ENCODE peak calls at places on chromosomes 2 and 18, in six cellular contexts. One of them, this sample, is unnamed.

GRCh38 chr2:190250421-190250820 is 69.2 kb downstream of the HIBCH start:
- DNase-seq in HepG2: no peak
- DNase-seq in K562: no peak
- DNase-seq in HCT116: no peak
- DNase-seq in H1: no peak
- DNase-seq in GM12878: no peak
- DNase-seq in this sample: no peak

GRCh38 chr2:179837408-179837807 is 24.0 kb downstream of the ZNF385B start:
- DNase-seq in HepG2: peak
- DNase-seq in K562: peak
- DNase-seq in HCT116: no peak
- DNase-seq in H1: no peak
- DNase-seq in GM12878: no peak
- DNase-seq in this sample: no peak

GRCh38 chr18:30088238-30088637 is 954.3 kb downstream of the DSC3 start:
- DNase-seq in HepG2: no peak
- DNase-seq in K562: no peak
- DNase-seq in HCT116: no peak
- DNase-seq in H1: no peak
- DNase-seq in GM12878: no peak
- DNase-seq in this sample: no peak

GRCh38 chr2:17877811-17878221 is 651 bp upstream of the KCNS3 start:
- DNase-seq in HepG2: no peak
- DNase-seq in K562: peak
- DNase-seq in HCT116: no peak
- DNase-seq in H1: no peak
- DNase-seq in GM12878: no peak
- DNase-seq in this sample: peak

GRCh38 chr18:30132959-30133358 is 909.6 kb downstream of the DSC3 start:
- DNase-seq in HepG2: no peak
- DNase-seq in K562: no peak
- DNase-seq in HCT116: no peak
- DNase-seq in H1: no peak
- DNase-seq in GM12878: no peak
- DNase-seq in this sample: no peak

GRCh38 chr18:3579701-3580100 is 129.7 kb downstream of the TGIF1 start:
- DNase-seq in HepG2: no peak
- DNase-seq in K562: no peak
- DNase-seq in HCT116: no peak
- DNase-seq in H1: no peak
- DNase-seq in GM12878: no peak
- DNase-seq in this sample: no peak

GRCh38 chr2:48346124-48346536 is 183.8 kb upstream of the STON1 start:
- DNase-seq in HepG2: peak
- DNase-seq in K562: peak
- DNase-seq in HCT116: no peak
- DNase-seq in H1: no peak
- DNase-seq in GM12878: no peak
- DNase-seq in this sample: no peak

GRCh38 chr18:136433-136832 is 21.9 kb upstream of the USP14 start:
- DNase-seq in HepG2: peak
- DNase-seq in K562: peak
- DNase-seq in HCT116: no peak
- DNase-seq in H1: no peak
- DNase-seq in GM12878: no peak
- DNase-seq in this sample: no peak

GRCh38 chr2:173221937-173222594 is 132.6 kb upstream of the CDCA7 start:
- DNase-seq in HepG2: no peak
- DNase-seq in K562: no peak
- DNase-seq in HCT116: no peak
- DNase-seq in H1: no peak
- DNase-seq in GM12878: no peak
- DNase-seq in this sample: no peak

GRCh38 chr2:77721593-77721992 is 199.4 kb upstream of the LRRTM4 start:
- DNase-seq in HepG2: no peak
- DNase-seq in K562: no peak
- DNase-seq in HCT116: no peak
- DNase-seq in H1: no peak
- DNase-seq in GM12878: no peak
- DNase-seq in this sample: no peak

GRCh38 chr2:138255670-138256069 is 245.9 kb upstream of the SPOPL start:
- DNase-seq in HepG2: no peak
- DNase-seq in K562: no peak
- DNase-seq in HCT116: no peak
- DNase-seq in H1: no peak
- DNase-seq in GM12878: no peak
- DNase-seq in this sample: no peak

GRCh38 chr2:24491626-24492282 is 700 bp downstream of the NCOA1 start:
- DNase-seq in HepG2: no peak
- DNase-seq in K562: peak
- DNase-seq in HCT116: no peak
- DNase-seq in H1: no peak
- DNase-seq in GM12878: no peak
- DNase-seq in this sample: peak

GRCh38 chr2:162118166-162119031 is 33.6 kb downstream of the GCG start:
- DNase-seq in HepG2: no peak
- DNase-seq in K562: no peak
- DNase-seq in HCT116: no peak
- DNase-seq in H1: no peak
- DNase-seq in GM12878: no peak
- DNase-seq in this sample: no peak

GRCh38 chr2:100185105-100185504 is 42.7 kb upstream of the AFF3 start:
- DNase-seq in HepG2: no peak
- DNase-seq in K562: no peak
- DNase-seq in HCT116: no peak
- DNase-seq in H1: no peak
- DNase-seq in GM12878: no peak
- DNase-seq in this sample: no peak

GRCh38 chr2:24891201-24891600 is 28.8 kb downstream of the ADCY3 start:
- DNase-seq in HepG2: no peak
- DNase-seq in K562: no peak
- DNase-seq in HCT116: no peak
- DNase-seq in H1: no peak
- DNase-seq in GM12878: no peak
- DNase-seq in this sample: no peak

GRCh38 chr2:20516646-20517341 is 69.9 kb downstream of the RHOB start:
- DNase-seq in HepG2: peak
- DNase-seq in K562: no peak
- DNase-seq in HCT116: peak
- DNase-seq in H1: no peak
- DNase-seq in GM12878: peak
- DNase-seq in this sample: no peak

GRCh38 chr2:29166640-29167039 is 51.4 kb downstream of the CLIP4 start:
- DNase-seq in HepG2: no peak
- DNase-seq in K562: no peak
- DNase-seq in HCT116: no peak
- DNase-seq in H1: no peak
- DNase-seq in GM12878: no peak
- DNase-seq in this sample: no peak

GRCh38 chr2:144377929-144378328 is 142.0 kb downstream of the ZEB2 start:
- DNase-seq in HepG2: no peak
- DNase-seq in K562: peak
- DNase-seq in HCT116: no peak
- DNase-seq in H1: no peak
- DNase-seq in GM12878: no peak
- DNase-seq in this sample: no peak

GRCh38 chr18:63273170-63273925 is 46.2 kb downstream of the BCL2 start:
- DNase-seq in HepG2: no peak
- DNase-seq in K562: no peak
- DNase-seq in HCT116: no peak
- DNase-seq in H1: no peak
- DNase-seq in GM12878: no peak
- DNase-seq in this sample: no peak

GRCh38 chr2:231260442-231260841 is 62.0 kb downstream of the ARMC9 start:
- DNase-seq in HepG2: no peak
- DNase-seq in K562: peak
- DNase-seq in HCT116: no peak
- DNase-seq in H1: no peak
- DNase-seq in GM12878: no peak
- DNase-seq in this sample: no peak

GRCh38 chr2:15186118-15186517 is 375.0 kb downstream of the NBAS start:
- DNase-seq in HepG2: no peak
- DNase-seq in K562: no peak
- DNase-seq in HCT116: no peak
- DNase-seq in H1: no peak
- DNase-seq in GM12878: no peak
- DNase-seq in this sample: no peak

GRCh38 chr2:206693399-206694137 is 24.6 kb downstream of the DYTN start:
- DNase-seq in HepG2: peak
- DNase-seq in K562: peak
- DNase-seq in HCT116: peak
- DNase-seq in H1: peak
- DNase-seq in GM12878: peak
- DNase-seq in this sample: no peak

GRCh38 chr2:53633441-53633840 is 134.2 kb upstream of the CHAC2 start:
- DNase-seq in HepG2: peak
- DNase-seq in K562: no peak
- DNase-seq in HCT116: no peak
- DNase-seq in H1: no peak
- DNase-seq in GM12878: no peak
- DNase-seq in this sample: no peak

GRCh38 chr2:186733414-186733813 is 39.6 kb downstream of the FAM171B start:
- DNase-seq in HepG2: no peak
- DNase-seq in K562: no peak
- DNase-seq in HCT116: no peak
- DNase-seq in H1: no peak
- DNase-seq in GM12878: no peak
- DNase-seq in this sample: no peak

GRCh38 chr18:21314721-21315120 is 72.7 kb downstream of the GREB1L start:
- DNase-seq in HepG2: no peak
- DNase-seq in K562: no peak
- DNase-seq in HCT116: peak
- DNase-seq in H1: no peak
- DNase-seq in GM12878: no peak
- DNase-seq in this sample: no peak

GRCh38 chr2:156182132-156182531 is 150.4 kb downstream of the NR4A2 start:
- DNase-seq in HepG2: peak
- DNase-seq in K562: no peak
- DNase-seq in HCT116: peak
- DNase-seq in H1: no peak
- DNase-seq in GM12878: no peak
- DNase-seq in this sample: no peak

GRCh38 chr18:27007880-27008279 is 142.4 kb upstream of the AQP4 start:
- DNase-seq in HepG2: no peak
- DNase-seq in K562: no peak
- DNase-seq in HCT116: no peak
- DNase-seq in H1: no peak
- DNase-seq in GM12878: no peak
- DNase-seq in this sample: no peak
- TF ChIP-seq ATF3 in HepG2: no peak
- TF ChIP-seq ATF3 in K562: no peak
- TF ChIP-seq ATF3 in HCT116: no peak
- TF ChIP-seq ATF3 in H1: no peak
- TF ChIP-seq ATF3 in GM12878: no peak
- TF ChIP-seq ATF3 in this sample: no peak

DNA sequence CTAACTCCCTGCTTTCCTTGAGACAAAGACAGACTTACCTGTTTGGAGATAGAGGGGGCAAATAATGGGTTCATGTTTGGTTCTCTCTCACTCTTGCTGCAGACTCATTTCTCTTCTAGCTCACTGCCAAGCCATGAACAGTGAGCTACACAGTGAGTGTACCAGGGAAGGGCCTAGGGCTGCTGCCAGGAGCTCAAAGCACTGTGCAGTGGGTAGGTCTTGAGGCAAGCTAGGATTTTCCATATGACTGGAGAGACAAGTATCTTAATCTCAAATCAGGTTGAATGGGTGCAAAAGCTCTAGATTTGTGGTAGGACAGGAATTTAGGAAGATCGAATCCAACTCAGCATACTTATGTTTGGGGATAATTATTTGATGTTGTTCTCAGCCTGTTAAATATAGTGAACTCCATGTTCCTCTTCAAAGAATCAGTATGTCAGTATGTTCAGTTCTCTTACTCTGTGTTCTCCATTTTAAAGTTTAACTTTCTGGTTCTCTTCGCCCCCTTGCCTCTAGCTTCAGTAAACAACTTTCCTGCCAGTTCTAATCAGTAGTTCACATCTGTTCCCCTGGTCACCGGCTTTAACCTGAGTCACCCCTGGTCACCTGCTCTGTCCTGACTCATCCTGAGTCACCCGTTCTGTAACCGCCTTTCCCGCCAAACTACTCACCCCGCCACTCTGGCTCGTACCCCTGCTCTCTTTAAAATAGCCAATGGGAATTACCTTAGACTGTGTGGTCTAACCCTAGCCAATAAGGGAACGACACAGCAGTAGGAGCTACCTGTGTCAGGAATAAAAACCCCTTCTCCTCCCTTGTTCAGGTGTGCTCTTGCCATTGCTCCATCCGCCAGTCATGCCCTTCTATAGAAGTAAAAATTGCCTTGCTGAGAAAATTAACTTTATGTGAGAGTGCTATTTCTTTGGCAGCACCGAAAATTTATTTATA is 21.9 kb downstream of the SLC25A52 start:
- DNase-seq in HepG2: peak
- DNase-seq in K562: peak
- DNase-seq in HCT116: peak
- DNase-seq in H1: no peak
- DNase-seq in GM12878: no peak
- DNase-seq in this sample: no peak
- TF ChIP-seq MAX in HepG2: no peak
- TF ChIP-seq MAX in K562: no peak
- TF ChIP-seq MAX in HCT116: peak
- TF ChIP-seq MAX in H1: no peak
- TF ChIP-seq MAX in GM12878: no peak
- TF ChIP-seq MAX in this sample: no peak

DNA sequence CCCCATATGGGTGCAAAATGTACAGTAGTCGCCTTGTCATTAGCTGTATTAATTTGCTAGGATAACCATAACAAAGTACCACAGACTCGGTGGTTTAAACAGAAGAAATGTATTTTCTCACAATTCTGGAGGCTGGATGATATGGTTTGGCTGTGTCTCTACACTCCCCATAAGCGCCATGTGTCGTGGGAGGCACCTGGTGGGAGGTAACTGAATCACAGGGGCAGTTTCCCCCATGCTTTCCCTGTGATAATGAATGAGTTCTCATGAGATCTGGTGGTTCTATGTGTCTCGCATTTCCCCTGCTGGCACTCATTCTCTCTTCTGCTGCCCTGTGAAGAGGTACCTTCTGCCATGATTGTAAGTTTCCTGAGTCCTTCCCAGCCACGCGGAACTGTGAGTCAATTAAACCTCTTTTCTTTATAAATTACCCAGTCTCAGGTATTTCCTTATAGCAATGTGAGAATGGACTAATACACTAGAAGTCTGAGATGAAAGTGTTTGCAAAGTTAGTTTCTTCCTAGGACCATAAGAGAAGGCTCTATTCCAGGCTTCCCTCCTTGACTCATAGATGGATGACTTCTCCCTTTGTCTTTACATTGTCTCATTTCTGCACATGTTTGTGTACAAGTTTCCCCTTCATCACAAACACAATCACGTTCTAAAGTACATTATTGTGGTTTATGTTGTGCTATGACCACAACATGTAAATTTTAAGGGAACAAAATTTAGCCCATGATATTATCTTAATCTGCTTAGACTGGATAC is 1442.6 kb downstream of the SUCLG1 start:
- DNase-seq in HepG2: no peak
- DNase-seq in K562: no peak
- DNase-seq in HCT116: no peak
- DNase-seq in H1: peak
- DNase-seq in GM12878: no peak
- DNase-seq in this sample: peak
- TF ChIP-seq CTCF in HepG2: no peak
- TF ChIP-seq CTCF in K562: no peak
- TF ChIP-seq CTCF in HCT116: no peak
- TF ChIP-seq CTCF in H1: peak
- TF ChIP-seq CTCF in GM12878: no peak
- TF ChIP-seq CTCF in this sample: no peak

GRCh38 chr18:39958876-39959275 is 1996.2 kb upstream of the PIK3C3 start:
- DNase-seq in HepG2: no peak
- DNase-seq in K562: no peak
- DNase-seq in HCT116: no peak
- DNase-seq in H1: no peak
- DNase-seq in GM12878: no peak
- DNase-seq in this sample: no peak
- TF ChIP-seq ATF3 in HepG2: no peak
- TF ChIP-seq ATF3 in K562: no peak
- TF ChIP-seq ATF3 in HCT116: no peak
- TF ChIP-seq ATF3 in H1: no peak
- TF ChIP-seq ATF3 in GM12878: no peak
- TF ChIP-seq ATF3 in this sample: no peak